ENCODE peak calls at places on chromosomes 12 and 14, in eight cellular contexts. B is ACHN; G is AML-193; T is caudate nucleus; Y is CD4-positive, CD25-positive, alpha-beta regulatory T cell; O is stimulated activated CD4-positive, alpha-beta T cell treated with anti-CD3 and anti-CD28 coated beads, Interleukin-12 subunit alpha, Interleukin-12 subunit beta, amount 100 ng/mL, for 4 hours; J is WTC11; E is endothelial cell. I is an unnamed sample.

GRCh38 chr14:22221508-22221907 is 367.5 kb downstream of the DAD1 start:
- DNase-seq in Y (peak), B (peak), O (no peak), G (peak), J (no peak), E (no peak), T (no peak), I (no peak)

GRCh38 chr14:67487937-67488893 is at the start of gene TMEM229B:
- DNase-seq in G (peak), T (no peak), J (no peak), E (no peak), B (peak), Y (peak), O (peak), I (no peak)

GRCh38 chr12:2806700-2807099 is 5.8 kb upstream of the ITFG2 start:
- DNase-seq in T (no peak), J (no peak), B (no peak), G (no peak), O (no peak), E (no peak), Y (no peak), I (no peak)

GRCh38 chr14:93994919-93995682 is 2.0 kb upstream of the CCDC197 start:
- DNase-seq in B (peak), J (peak), Y (peak), E (no peak), O (peak), G (no peak), T (no peak), I (peak)

GRCh38 chr12:38484821-38485220 is 168.2 kb downstream of the ALG10B start:
- DNase-seq in T (no peak), O (no peak), G (no peak), J (no peak), B (no peak), Y (no peak), E (no peak), I (no peak)

GRCh38 chr12:40225984-40226602 is 1.3 kb downstream of the LRRK2 start:
- DNase-seq in E (no peak), T (no peak), O (no peak), G (peak), B (peak), Y (no peak), J (no peak), I (no peak)

GRCh38 chr12:92769124-92769901 is 66.5 kb downstream of the PLEKHG7 start:
- DNase-seq in Y (no peak), T (no peak), B (no peak), O (no peak), J (no peak), G (peak), E (no peak), I (no peak)

GRCh38 chr12:69239922-69240624 is 704 bp downstream of the CPSF6 start:
- DNase-seq in J (peak), O (peak), E (peak), T (no peak), Y (peak), B (peak), G (no peak), I (peak)

GRCh38 chr14:22846811-22847307 is 10.5 kb downstream of the MMP14 start:
- DNase-seq in J (no peak), T (no peak), E (no peak), B (no peak), G (no peak), Y (no peak), O (no peak), I (no peak)

GRCh38 chr14:76131071-76131985 is 20.4 kb upstream of the GPATCH2L start:
- DNase-seq in T (no peak), B (no peak), Y (no peak), E (no peak), J (no peak), O (no peak), G (no peak), I (no peak)

GRCh38 chr12:34393086-34393820 is 371.0 kb downstream of the ALG10 start:
- DNase-seq in G (no peak), Y (no peak), O (no peak), T (no peak), E (no peak), B (no peak), J (no peak), I (no peak)

GRCh38 chr12:130156652-130157275 is 5.5 kb upstream of the FZD10 start:
- DNase-seq in Y (no peak), B (no peak), O (no peak), G (no peak), J (no peak), T (no peak), E (no peak), I (no peak)

GRCh38 chr12:105523164-105524057 is 192.9 kb downstream of the C12orf75 start:
- DNase-seq in T (no peak), O (no peak), E (no peak), G (no peak), B (no peak), J (no peak), Y (no peak), I (no peak)

GRCh38 chr12:91817512-91817911 is 328.1 kb downstream of the BTG1 start:
- DNase-seq in G (no peak), Y (no peak), E (no peak), J (no peak), T (no peak), O (no peak), B (no peak), I (peak)

GRCh38 chr14:28886940-28887339 is 120.4 kb downstream of the FOXG1 start:
- DNase-seq in Y (no peak), O (no peak), G (no peak), B (no peak), T (no peak), E (no peak), J (no peak), I (no peak)

GRCh38 chr14:33617154-33617553 is 333.7 kb downstream of the EGLN3 start:
- DNase-seq in T (no peak), O (no peak), Y (no peak), E (no peak), G (no peak), J (no peak), B (no peak), I (no peak)

GRCh38 chr12:104457746-104458644 is 1.2 kb downstream of the CHST11 start:
- DNase-seq in J (peak), O (peak), E (peak), Y (peak), B (peak), G (no peak), T (no peak), I (no peak)

GRCh38 chr14:63852271-63852816 is 460 bp upstream of the SYNE2 start:
- DNase-seq in B (peak), G (no peak), Y (no peak), O (no peak), E (no peak), T (no peak), J (no peak), I (no peak)

GRCh38 chr14:74577948-74578275 is 34.1 kb downstream of the LTBP2 start:
- DNase-seq in B (no peak), Y (no peak), E (no peak), O (no peak), J (no peak), T (no peak), G (no peak), I (no peak)